ENCODE peak calls at places on chromosomes 16 and 17, in ten cellular contexts. U, L, I, T, F, V, Q, K, G and H are unnamed samples.

GRCh38 chr16:17273142-17273561 is 197.6 kb downstream of the XYLT1 start:
- DNase-seq in U (peak; percentile 52), L (no peak), I (no peak), T (no peak), F (peak; percentile 37), V (no peak), Q (no peak), K (peak; percentile 38), G (no peak), H (no peak)

GRCh38 chr17:37259030-37259735 is 116.6 kb upstream of the C17orf78 start:
- DNase-seq in U (no peak), L (no peak), I (no peak), T (no peak), F (no peak), V (no peak), Q (no peak), K (no peak), G (no peak), H (no peak)

GRCh38 chr16:66776457-66776856 is 24.9 kb downstream of the TERB1 start:
- DNase-seq in U (no peak), L (no peak), I (no peak), T (no peak), F (no peak), V (no peak), Q (no peak), K (no peak), G (no peak), H (no peak)

GRCh38 chr17:17412331-17412730 is 64.5 kb upstream of the MED9 start:
- DNase-seq in U (no peak), L (no peak), I (no peak), T (no peak), F (no peak), V (no peak), Q (no peak), K (no peak), G (no peak), H (no peak)

GRCh38 chr16:58022601-58023371 is 2.8 kb upstream of the MMP15 start:
- DNase-seq in U (no peak), L (no peak), I (peak; percentile 89), T (no peak), F (no peak), V (no peak), Q (peak; percentile 67), K (no peak), G (peak; percentile 91), H (no peak)

GRCh38 chr17:2049333-2050245 is 5.3 kb upstream of the HIC1 start:
- DNase-seq in U (peak; percentile 89), L (no peak), I (peak; percentile 49), T (peak; percentile 83), F (peak; percentile 91), V (peak; percentile 80), Q (peak; percentile 16), K (no peak), G (peak; percentile 88), H (peak; percentile 58)

GRCh38 chr17:70080541-70081347 is 5.7 kb downstream of the KCNJ16 start:
- DNase-seq in U (no peak), L (no peak), I (no peak), T (no peak), F (no peak), V (no peak), Q (no peak), K (no peak), G (no peak), H (no peak)

GRCh38 chr16:65842067-65842466 is 524.4 kb upstream of the CDH5 start:
- DNase-seq in U (no peak), L (no peak), I (no peak), T (no peak), F (no peak), V (no peak), Q (no peak), K (no peak), G (no peak), H (no peak)

GRCh38 chr17:68775338-68775737 is 174.2 kb upstream of the FAM20A start:
- DNase-seq in U (no peak), L (no peak), I (no peak), T (no peak), F (no peak), V (no peak), Q (no peak), K (no peak), G (no peak), H (no peak)

GRCh38 chr17:56910509-56911235 is 3.2 kb downstream of the TRIM25 start:
- DNase-seq in U (no peak), L (no peak), I (no peak), T (no peak), F (no peak), V (no peak), Q (no peak), K (no peak), G (peak; percentile 11), H (no peak)

GRCh38 chr17:44209786-44210341 is 9.6 kb downstream of the UBTF start:
- DNase-seq in U (peak; percentile 78), L (no peak), I (no peak), T (no peak), F (no peak), V (no peak), Q (no peak), K (no peak), G (no peak), H (no peak)

GRCh38 chr16:72013888-72014538 is 5.5 kb downstream of the DHODH start:
- DNase-seq in U (peak; percentile 8), L (no peak), I (no peak), T (no peak), F (no peak), V (no peak), Q (no peak), K (no peak), G (no peak), H (no peak)

GRCh38 chr17:7393613-7394451 is 493 bp downstream of the PLSCR3 start:
- DNase-seq in U (peak; percentile 66), L (peak; percentile 51), I (no peak), T (peak; percentile 30), F (peak; percentile 19), V (peak; percentile 73), Q (peak; percentile 57), K (no peak), G (peak; percentile 68), H (peak; percentile 40)